ENCODE peak calls at places on chromosome 17, in six cellular contexts. One of them, this sample, is unnamed.

GRCh38 chr17:82126479-82127314 is 28.7 kb upstream of the FASN start:
- DNase-seq in choroid plexus epithelial cell: no peak
- DNase-seq in gastrocnemius medialis: no peak
- DNase-seq in ascending aorta: no peak
- DNase-seq in OCI-LY7: peak
- DNase-seq in AG04450: no peak
- DNase-seq in this sample: no peak

GRCh38 chr17:60091908-60092331 is 13.2 kb upstream of the HEATR6 start:
- DNase-seq in AG04450: peak
- DNase-seq in OCI-LY7: no peak
- DNase-seq in ascending aorta: no peak
- DNase-seq in choroid plexus epithelial cell: peak
- DNase-seq in gastrocnemius medialis: no peak
- DNase-seq in this sample: no peak

GRCh38 chr17:77654861-77655260 is 303.6 kb upstream of the TNRC6C start:
- DNase-seq in gastrocnemius medialis: no peak
- DNase-seq in ascending aorta: no peak
- DNase-seq in choroid plexus epithelial cell: no peak
- DNase-seq in AG04450: no peak
- DNase-seq in OCI-LY7: no peak
- DNase-seq in this sample: no peak

GRCh38 chr17:46884552-46884951 is 33.2 kb downstream of the WNT9B start:
- DNase-seq in AG04450: no peak
- DNase-seq in ascending aorta: no peak
- DNase-seq in gastrocnemius medialis: no peak
- DNase-seq in OCI-LY7: no peak
- DNase-seq in choroid plexus epithelial cell: no peak
- DNase-seq in this sample: no peak

GRCh38 chr17:81392909-81393654 is 2.2 kb upstream of the BAHCC1 start:
- DNase-seq in OCI-LY7: peak
- DNase-seq in choroid plexus epithelial cell: peak
- DNase-seq in ascending aorta: no peak
- DNase-seq in AG04450: no peak
- DNase-seq in gastrocnemius medialis: no peak
- DNase-seq in this sample: no peak

GRCh38 chr17:80192268-80192667 is 22.4 kb downstream of the CARD14 start:
- DNase-seq in ascending aorta: no peak
- DNase-seq in OCI-LY7: no peak
- DNase-seq in choroid plexus epithelial cell: no peak
- DNase-seq in gastrocnemius medialis: no peak
- DNase-seq in AG04450: no peak
- DNase-seq in this sample: no peak

GRCh38 chr17:45200701-45201100 is 21.0 kb upstream of the FMNL1 start:
- DNase-seq in ascending aorta: no peak
- DNase-seq in gastrocnemius medialis: peak
- DNase-seq in OCI-LY7: peak
- DNase-seq in AG04450: no peak
- DNase-seq in choroid plexus epithelial cell: peak
- DNase-seq in this sample: no peak

GRCh38 chr17:83131268-83132011 is 52.0 kb downstream of the METRNL start:
- DNase-seq in ascending aorta: no peak
- DNase-seq in AG04450: no peak
- DNase-seq in OCI-LY7: peak
- DNase-seq in gastrocnemius medialis: no peak
- DNase-seq in choroid plexus epithelial cell: no peak
- DNase-seq in this sample: no peak

GRCh38 chr17:80835816-80836657 is 155.6 kb upstream of the CHMP6 start:
- DNase-seq in OCI-LY7: no peak
- DNase-seq in choroid plexus epithelial cell: no peak
- DNase-seq in gastrocnemius medialis: no peak
- DNase-seq in AG04450: no peak
- DNase-seq in ascending aorta: no peak
- DNase-seq in this sample: no peak

GRCh38 chr17:79991140-79991923 is 44.3 kb downstream of the TBC1D16 start:
- DNase-seq in gastrocnemius medialis: peak
- DNase-seq in ascending aorta: no peak
- DNase-seq in AG04450: peak
- DNase-seq in choroid plexus epithelial cell: peak
- DNase-seq in OCI-LY7: peak
- DNase-seq in this sample: no peak

GRCh38 chr17:8253801-8254200 is 4.7 kb downstream of the PFAS start:
- DNase-seq in OCI-LY7: peak
- DNase-seq in AG04450: no peak
- DNase-seq in ascending aorta: no peak
- DNase-seq in gastrocnemius medialis: no peak
- DNase-seq in choroid plexus epithelial cell: peak
- DNase-seq in this sample: no peak

GRCh38 chr17:1467898-1468492 is 12.0 kb upstream of the CRK start:
- DNase-seq in ascending aorta: no peak
- DNase-seq in AG04450: no peak
- DNase-seq in gastrocnemius medialis: peak
- DNase-seq in choroid plexus epithelial cell: peak
- DNase-seq in OCI-LY7: no peak
- DNase-seq in this sample: no peak

GRCh38 chr17:81057079-81057730 is 22.3 kb downstream of the BAIAP2 start:
- DNase-seq in gastrocnemius medialis: peak
- DNase-seq in OCI-LY7: no peak
- DNase-seq in ascending aorta: no peak
- DNase-seq in AG04450: no peak
- DNase-seq in choroid plexus epithelial cell: peak
- DNase-seq in this sample: no peak

GRCh38 chr17:48679385-48680096 is 42.8 kb downstream of the PRAC1 start:
- DNase-seq in gastrocnemius medialis: no peak
- DNase-seq in ascending aorta: no peak
- DNase-seq in choroid plexus epithelial cell: no peak
- DNase-seq in OCI-LY7: no peak
- DNase-seq in AG04450: no peak
- DNase-seq in this sample: no peak

GRCh38 chr17:18004345-18004744 is 31.7 kb downstream of the DRC3 start:
- DNase-seq in gastrocnemius medialis: no peak
- DNase-seq in choroid plexus epithelial cell: no peak
- DNase-seq in ascending aorta: no peak
- DNase-seq in AG04450: no peak
- DNase-seq in OCI-LY7: no peak
- DNase-seq in this sample: no peak

GRCh38 chr17:75889454-75889853 is 7.3 kb downstream of the TRIM65 start:
- DNase-seq in choroid plexus epithelial cell: no peak
- DNase-seq in OCI-LY7: no peak
- DNase-seq in AG04450: no peak
- DNase-seq in ascending aorta: no peak
- DNase-seq in gastrocnemius medialis: no peak
- DNase-seq in this sample: no peak

GRCh38 chr17:35700157-35700556 is 31.3 kb upstream of the RASL10B start:
- DNase-seq in ascending aorta: peak
- DNase-seq in AG04450: no peak
- DNase-seq in gastrocnemius medialis: no peak
- DNase-seq in choroid plexus epithelial cell: peak
- DNase-seq in OCI-LY7: no peak
- DNase-seq in this sample: no peak

GRCh38 chr17:80381416-80381923 is 33.5 kb upstream of the ENDOV start:
- DNase-seq in gastrocnemius medialis: no peak
- DNase-seq in AG04450: no peak
- DNase-seq in choroid plexus epithelial cell: no peak
- DNase-seq in OCI-LY7: no peak
- DNase-seq in ascending aorta: no peak
- DNase-seq in this sample: no peak

GRCh38 chr17:75876938-75877751 is 1.2 kb downstream of the TRIM47 start:
- DNase-seq in gastrocnemius medialis: peak
- DNase-seq in AG04450: peak
- DNase-seq in choroid plexus epithelial cell: peak
- DNase-seq in ascending aorta: peak
- DNase-seq in OCI-LY7: peak
- DNase-seq in this sample: peak

DNA sequence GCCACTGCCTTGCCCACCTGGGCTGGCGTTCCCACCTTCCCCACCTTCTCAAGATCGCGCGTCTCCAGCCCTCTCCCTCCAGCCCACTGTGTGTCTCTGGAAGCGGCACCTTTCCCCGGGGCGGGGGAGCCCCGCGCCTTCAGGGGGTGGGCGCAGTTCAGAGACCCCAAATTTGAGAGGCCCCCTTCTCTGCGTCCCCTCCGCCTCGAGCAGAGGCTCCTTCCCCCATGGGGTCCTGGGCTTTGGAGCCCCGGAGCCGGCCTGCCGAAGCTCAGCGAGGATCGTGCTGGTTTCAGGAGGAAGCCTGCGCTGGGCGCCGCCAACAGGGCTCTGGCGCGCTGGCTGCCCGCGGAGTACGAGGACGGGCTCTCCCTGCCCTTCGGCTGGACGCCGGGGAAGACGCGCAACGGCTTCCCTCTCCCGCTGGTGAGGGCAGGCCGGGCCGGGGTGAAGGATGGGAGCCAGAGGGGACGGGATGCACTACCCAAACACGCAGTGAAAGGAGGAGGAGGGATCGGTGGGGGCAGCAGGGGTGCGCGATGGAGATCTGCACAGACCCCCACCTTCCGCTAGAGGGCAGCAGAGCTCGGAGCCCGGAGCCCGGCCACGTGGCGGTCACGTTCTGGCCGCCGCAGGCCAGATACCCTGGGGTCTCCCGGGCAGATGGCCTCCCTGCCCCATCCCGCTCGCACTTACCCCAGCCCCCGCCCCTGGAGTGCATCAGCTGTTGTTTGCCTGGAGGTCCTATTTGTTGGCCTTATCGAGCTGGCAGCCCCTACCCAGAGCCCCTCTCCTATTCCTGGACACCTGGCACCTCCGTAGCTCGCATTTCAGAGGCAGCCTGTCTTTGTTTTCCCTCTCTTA is 11.1 kb downstream of the LPO start:
- DNase-seq in AG04450: peak
- DNase-seq in OCI-LY7: peak
- DNase-seq in choroid plexus epithelial cell: peak
- DNase-seq in gastrocnemius medialis: peak
- DNase-seq in ascending aorta: no peak
- DNase-seq in this sample: no peak
- TF ChIP-seq CTCF in AG04450: peak
- TF ChIP-seq CTCF in OCI-LY7: peak
- TF ChIP-seq CTCF in choroid plexus epithelial cell: peak
- TF ChIP-seq CTCF in gastrocnemius medialis: peak
- TF ChIP-seq CTCF in ascending aorta: peak
- TF ChIP-seq CTCF in this sample: peak

GRCh38 chr17:78896091-78896833 is 6.7 kb downstream of the CEP295NL start:
- DNase-seq in OCI-LY7: no peak
- DNase-seq in ascending aorta: no peak
- DNase-seq in AG04450: no peak
- DNase-seq in gastrocnemius medialis: no peak
- DNase-seq in choroid plexus epithelial cell: no peak
- DNase-seq in this sample: no peak
- TF ChIP-seq CTCF in OCI-LY7: no peak
- TF ChIP-seq CTCF in ascending aorta: no peak
- TF ChIP-seq CTCF in AG04450: no peak
- TF ChIP-seq CTCF in gastrocnemius medialis: no peak
- TF ChIP-seq CTCF in choroid plexus epithelial cell: no peak
- TF ChIP-seq CTCF in this sample: no peak

GRCh38 chr17:41625602-41626001 is 1.2 kb upstream of the KRT17 start:
- DNase-seq in AG04450: no peak
- DNase-seq in OCI-LY7: no peak
- DNase-seq in gastrocnemius medialis: no peak
- DNase-seq in choroid plexus epithelial cell: no peak
- DNase-seq in ascending aorta: no peak
- DNase-seq in this sample: no peak

GRCh38 chr17:41629826-41630670 is 5.7 kb upstream of the KRT17 start:
- DNase-seq in OCI-LY7: no peak
- DNase-seq in choroid plexus epithelial cell: no peak
- DNase-seq in AG04450: no peak
- DNase-seq in gastrocnemius medialis: no peak
- DNase-seq in ascending aorta: no peak
- DNase-seq in this sample: no peak

GRCh38 chr17:41629316-41629715 is 4.9 kb upstream of the KRT17 start:
- DNase-seq in gastrocnemius medialis: no peak
- DNase-seq in ascending aorta: no peak
- DNase-seq in OCI-LY7: no peak
- DNase-seq in AG04450: no peak
- DNase-seq in choroid plexus epithelial cell: no peak
- DNase-seq in this sample: no peak

GRCh38 chr17:41624208-41625101 is at the start of gene KRT17:
- DNase-seq in gastrocnemius medialis: no peak
- DNase-seq in OCI-LY7: no peak
- DNase-seq in ascending aorta: no peak
- DNase-seq in AG04450: no peak
- DNase-seq in choroid plexus epithelial cell: no peak
- DNase-seq in this sample: no peak

GRCh38 chr17:41627316-41628072 is 3.1 kb upstream of the KRT17 start:
- DNase-seq in ascending aorta: no peak
- DNase-seq in choroid plexus epithelial cell: no peak
- DNase-seq in OCI-LY7: no peak
- DNase-seq in AG04450: no peak
- DNase-seq in gastrocnemius medialis: no peak
- DNase-seq in this sample: no peak
- TF ChIP-seq CTCF in ascending aorta: no peak
- TF ChIP-seq CTCF in choroid plexus epithelial cell: no peak
- TF ChIP-seq CTCF in OCI-LY7: no peak
- TF ChIP-seq CTCF in AG04450: no peak
- TF ChIP-seq CTCF in gastrocnemius medialis: no peak
- TF ChIP-seq CTCF in this sample: no peak

DNA sequence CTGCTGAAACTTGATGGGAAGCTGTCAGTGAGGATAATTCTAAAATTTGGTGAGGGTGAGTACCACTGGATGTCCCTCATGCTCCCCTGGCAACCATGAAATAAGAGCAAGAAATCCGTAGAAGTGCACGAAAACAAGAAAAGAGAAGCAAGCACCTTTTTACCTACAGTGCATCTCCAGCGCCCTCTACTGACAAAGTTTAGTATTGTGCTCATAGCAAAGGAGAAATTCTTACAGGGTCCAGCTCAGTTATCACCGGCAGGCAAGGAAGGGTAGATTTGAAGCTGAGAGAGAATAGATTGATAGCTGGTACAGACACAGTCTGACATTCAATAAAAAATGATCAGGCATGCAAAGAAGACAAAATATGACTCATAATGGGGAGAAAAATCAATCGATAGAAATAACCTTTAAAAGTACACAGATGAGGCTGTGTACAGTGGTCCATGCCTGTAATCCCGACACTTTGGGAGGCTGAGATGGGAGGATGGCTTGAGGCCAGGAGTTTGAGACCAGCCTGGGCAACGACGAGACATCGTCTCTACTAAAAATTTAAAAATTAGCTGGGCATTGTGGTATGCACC is 28.3 kb upstream of the TEX2 start:
- DNase-seq in ascending aorta: no peak
- DNase-seq in choroid plexus epithelial cell: no peak
- DNase-seq in AG04450: no peak
- DNase-seq in gastrocnemius medialis: no peak
- DNase-seq in OCI-LY7: peak
- DNase-seq in this sample: no peak
- TF ChIP-seq CTCF in ascending aorta: no peak
- TF ChIP-seq CTCF in choroid plexus epithelial cell: peak
- TF ChIP-seq CTCF in AG04450: peak
- TF ChIP-seq CTCF in gastrocnemius medialis: peak
- TF ChIP-seq CTCF in OCI-LY7: peak
- TF ChIP-seq CTCF in this sample: peak

GRCh38 chr17:19800571-19800970 is 52.5 kb upstream of the ALDH3A1 start:
- DNase-seq in choroid plexus epithelial cell: no peak
- DNase-seq in ascending aorta: no peak
- DNase-seq in AG04450: no peak
- DNase-seq in OCI-LY7: peak
- DNase-seq in gastrocnemius medialis: no peak
- DNase-seq in this sample: no peak
- TF ChIP-seq CTCF in choroid plexus epithelial cell: no peak
- TF ChIP-seq CTCF in ascending aorta: no peak
- TF ChIP-seq CTCF in AG04450: no peak
- TF ChIP-seq CTCF in OCI-LY7: peak
- TF ChIP-seq CTCF in gastrocnemius medialis: no peak
- TF ChIP-seq CTCF in this sample: no peak

GRCh38 chr17:42596386-42596785 is 12.8 kb downstream of the RETREG3 start:
- DNase-seq in gastrocnemius medialis: no peak
- DNase-seq in AG04450: no peak
- DNase-seq in choroid plexus epithelial cell: no peak
- DNase-seq in ascending aorta: no peak
- DNase-seq in OCI-LY7: no peak
- DNase-seq in this sample: no peak
- TF ChIP-seq CTCF in gastrocnemius medialis: no peak
- TF ChIP-seq CTCF in AG04450: no peak
- TF ChIP-seq CTCF in choroid plexus epithelial cell: no peak
- TF ChIP-seq CTCF in ascending aorta: no peak
- TF ChIP-seq CTCF in OCI-LY7: no peak
- TF ChIP-seq CTCF in this sample: no peak

This sample was measured in AG04449.